ENCODE peak calls at places on chromosomes 7 and 10, in nine cellular contexts. O is prostate gland, A is A549, G is IMR-90, Q is uterus, B is thyroid gland, L is stomach, U is spleen, D is heart left ventricle. E is an unnamed sample.

GRCh38 chr7:120553497-120553896 is 280.5 kb downstream of the KCND2 start:
- DNase-seq in A (no peak), D (no peak), Q (no peak), U (no peak), L (no peak), G (no peak), O (no peak), B (no peak), E (no peak)

GRCh38 chr7:30973791-30974604 is 10.2 kb downstream of the GHRHR start:
- DNase-seq in U (no peak), D (no peak), L (no peak), G (no peak), O (no peak), Q (no peak), B (no peak), A (no peak), E (no peak)

GRCh38 chr7:134502463-134502862 is 24.9 kb upstream of the AKR1B10 start:
- DNase-seq in Q (peak; percentile 35), D (no peak), U (no peak), G (peak; percentile 65), A (no peak), B (peak; percentile 21), O (no peak), L (no peak), E (peak; percentile 53)

GRCh38 chr10:71217266-71218045 is 5.1 kb downstream of the UNC5B start:
- DNase-seq in G (no peak), B (no peak), O (no peak), D (peak; percentile 64), L (no peak), U (peak; percentile 74), A (no peak), Q (peak; percentile 51), E (no peak)

GRCh38 chr7:23530901-23531793 is 634 bp downstream of the TRA2A start:
- DNase-seq in U (peak; percentile 91), O (peak; percentile 60), L (peak; percentile 48), A (peak; percentile 62), D (peak; percentile 67), B (peak; percentile 67), Q (no peak), G (peak; percentile 59), E (peak; percentile 82)

GRCh38 chr10:43679509-43679908 is 30.8 kb upstream of the ZNF32 start:
- DNase-seq in O (peak; percentile 76), Q (peak; percentile 78), B (peak; percentile 96), L (peak; percentile 88), D (no peak), G (no peak), U (no peak), A (no peak), E (no peak)

GRCh38 chr7:49852619-49853462 is 79.4 kb downstream of the VWC2 start:
- DNase-seq in B (peak; percentile 55), D (no peak), O (peak; percentile 47), U (no peak), Q (peak; percentile 26), L (no peak), G (peak; percentile 12), A (peak; percentile 34), E (peak; percentile 48)

GRCh38 chr10:14235511-14235910 is 95.2 kb downstream of the FRMD4A start:
- DNase-seq in Q (no peak), B (no peak), G (no peak), O (no peak), A (no peak), L (no peak), U (no peak), D (no peak), E (no peak)

GRCh38 chr7:30285531-30286284 is 1.3 kb downstream of the ZNRF2 start:
- DNase-seq in D (peak; percentile 75), B (peak; percentile 37), U (peak; percentile 89), L (peak; percentile 46), Q (peak; percentile 29), O (peak; percentile 20), A (no peak), G (peak; percentile 46), E (peak; percentile 73)

GRCh38 chr7:73622909-73623797 is 1.2 kb downstream of the MLXIPL start:
- DNase-seq in O (no peak), Q (peak; percentile 37), U (no peak), G (no peak), B (peak; percentile 45), D (peak; percentile 67), L (no peak), A (no peak), E (no peak)

GRCh38 chr10:78171633-78172032 is 138.0 kb downstream of the RPS24 start:
- DNase-seq in L (no peak), D (no peak), O (no peak), G (no peak), A (no peak), U (no peak), B (no peak), Q (no peak), E (no peak)

GRCh38 chr10:95758351-95759025 is 2.5 kb downstream of the ENTPD1 start:
- DNase-seq in L (no peak), D (no peak), O (no peak), Q (no peak), G (peak; percentile 6), A (no peak), U (no peak), B (no peak), E (no peak)
- TF ChIP-seq POLR2A in L (no peak), D (no peak), O (no peak), Q (no peak), G (no peak), A (no peak), U (no peak), B (no peak), E (no peak)

GRCh38 chr10:119209050-119209735 is 1.8 kb downstream of the GRK5 start:
- DNase-seq in Q (peak; percentile 64), A (peak; percentile 67), L (peak; percentile 69), O (no peak), G (peak; percentile 80), B (peak; percentile 58), D (peak; percentile 72), U (peak; percentile 85), E (peak; percentile 43)
- TF ChIP-seq POLR2A in Q (no peak), A (no peak), L (no peak), O (no peak), G (no peak), B (no peak), D (no peak), U (no peak), E (no peak)

DNA sequence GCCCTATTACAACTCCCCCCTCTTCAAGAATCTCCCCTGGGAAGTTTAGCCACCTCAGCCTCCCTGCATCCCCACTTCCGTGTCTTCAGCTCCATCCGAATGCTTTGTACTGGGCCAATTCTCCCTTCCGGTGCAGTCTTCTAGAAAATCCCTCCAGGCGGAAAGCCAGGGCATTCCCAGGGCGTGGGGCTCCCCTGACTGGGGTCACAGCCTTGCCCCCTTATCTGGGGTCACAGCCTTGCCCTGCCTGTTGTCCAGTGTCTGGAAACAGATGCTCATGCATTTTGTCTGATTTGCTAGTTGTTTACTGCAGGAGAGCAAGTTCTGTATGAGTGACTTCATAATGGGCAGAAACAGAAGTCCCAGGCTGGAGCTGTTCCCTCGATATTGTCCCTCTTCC is 112.5 kb upstream of the TCERG1L start:
- DNase-seq in Q (no peak), A (no peak), O (no peak), D (peak; percentile 31), B (no peak), U (peak; percentile 73), G (no peak), L (no peak), E (no peak)
- TF ChIP-seq POLR2A in Q (no peak), A (no peak), O (no peak), D (no peak), B (no peak), U (no peak), G (no peak), L (no peak), E (no peak)

GRCh38 chr7:128697301-128697905 is 25.3 kb downstream of the GARIN1A start:
- DNase-seq in U (peak; percentile 85), D (peak; percentile 78), A (peak; percentile 80), O (no peak), L (peak; percentile 38), B (peak; percentile 21), G (peak; percentile 44), Q (no peak), E (peak; percentile 74)
- TF ChIP-seq POLR2A in U (no peak), D (no peak), A (no peak), O (no peak), L (no peak), B (no peak), G (no peak), Q (no peak), E (no peak)

DNA sequence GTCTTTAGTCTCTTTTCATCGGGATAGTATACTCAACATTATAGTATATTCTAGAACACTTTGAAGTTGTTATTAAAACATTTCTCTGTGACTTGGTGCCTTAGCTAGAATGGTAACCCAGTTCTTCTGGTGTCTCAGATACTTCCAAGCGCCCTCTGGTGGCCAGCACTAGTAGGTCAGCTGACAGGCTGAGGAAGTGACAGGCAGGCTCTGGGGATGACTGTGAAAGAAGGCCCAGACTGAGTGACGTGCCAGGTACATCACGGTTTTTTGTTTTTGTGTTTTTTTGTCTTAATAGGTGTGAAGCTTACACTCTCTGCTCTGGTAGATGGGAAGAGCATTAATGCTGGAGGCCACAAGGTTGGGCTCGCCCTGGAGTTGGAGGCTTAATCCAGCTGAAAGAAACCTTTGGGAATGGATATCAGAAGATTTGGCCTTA is 5.1 kb downstream of the COMTD1 start:
- DNase-seq in L (peak; percentile 95), G (peak; percentile 84), U (peak; percentile 98), O (peak; percentile 88), D (peak; percentile 94), Q (peak; percentile 82), B (peak; percentile 96), A (peak; percentile 92), E (peak; percentile 93)
- TF ChIP-seq POLR2A in L (no peak), G (no peak), U (no peak), O (no peak), D (no peak), Q (no peak), B (no peak), A (no peak), E (no peak)

DNA sequence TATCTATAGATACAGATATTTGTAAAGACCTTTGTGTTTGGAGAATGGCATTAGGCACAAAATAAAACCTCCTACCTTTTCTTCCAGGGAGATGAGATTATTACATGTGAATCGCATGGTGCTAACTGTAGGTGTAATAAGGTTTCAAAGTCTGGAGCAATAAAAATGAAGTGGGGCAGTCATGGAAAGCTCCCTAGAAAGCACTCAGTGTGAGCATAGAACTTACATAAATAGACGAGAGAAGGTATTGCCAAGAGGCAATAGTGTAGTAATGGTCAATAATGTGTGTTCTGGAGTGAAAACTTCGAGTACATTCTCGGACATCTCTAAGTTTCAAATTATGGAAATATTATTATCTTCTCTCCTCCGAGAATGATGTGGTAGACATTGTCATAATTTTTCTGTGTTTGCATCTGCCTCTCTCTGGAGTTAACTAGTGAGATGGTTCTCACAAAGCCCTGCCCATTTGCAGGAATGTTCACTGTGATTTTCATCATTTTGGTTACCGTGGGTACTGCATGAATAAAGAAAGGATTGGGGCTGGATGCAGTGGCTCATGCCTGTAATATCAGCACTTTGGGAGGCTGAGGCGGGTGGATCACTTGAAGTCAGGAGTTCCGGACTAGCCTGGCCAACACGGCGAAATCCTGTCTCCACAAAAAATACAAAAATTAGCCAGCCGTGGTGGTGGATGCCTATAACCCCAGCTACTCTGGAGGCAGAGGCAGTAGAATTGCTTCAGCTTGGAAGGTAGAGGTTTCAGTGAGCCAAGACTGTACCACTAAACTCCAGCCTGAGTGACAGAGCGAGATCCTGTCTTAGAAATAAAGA is 10.6 kb downstream of the VIM start:
- DNase-seq in A (no peak), U (no peak), D (no peak), B (peak; percentile 70), G (peak; percentile 80), L (no peak), Q (no peak), O (no peak), E (no peak)
- TF ChIP-seq POLR2A in A (no peak), U (no peak), D (no peak), B (peak; percentile 44), G (peak; percentile 94), L (no peak), Q (no peak), O (no peak), E (no peak)

E was measured in erythroblast.